ENCODE peak calls at places on chromosomes 3 and 15, in ten cellular contexts. Q, U, A, P, G, R, T, J, L and Z are unnamed samples.

GRCh38 chr15:85967553-85967952 is 112.1 kb upstream of the AGBL1 start:
- DNase-seq in Q (no peak), U (no peak), A (no peak), P (no peak), G (no peak), R (no peak), T (no peak), J (no peak), L (no peak), Z (no peak)

GRCh38 chr15:27589782-27590181 is 509.3 kb downstream of the OCA2 start:
- DNase-seq in Q (no peak), U (no peak), A (no peak), P (no peak), G (no peak), R (no peak), T (no peak), J (no peak), L (no peak), Z (no peak)

GRCh38 chr15:78604420-78604819 is 16.4 kb downstream of the CHRNA3 start:
- DNase-seq in Q (no peak), U (no peak), A (no peak), P (no peak), G (no peak), R (no peak), T (no peak), J (no peak), L (no peak), Z (no peak)

GRCh38 chr3:44993471-44994205 is 17.6 kb downstream of the EXOSC7 start:
- DNase-seq in Q (no peak), U (no peak), A (no peak), P (no peak), G (no peak), R (no peak), T (peak; percentile 85), J (no peak), L (no peak), Z (peak; percentile 62)

GRCh38 chr15:21267686-21268395 is 172.5 kb downstream of the POTEB3 start:
- DNase-seq in Q (no peak), U (no peak), A (no peak), P (no peak), G (no peak), R (no peak), T (no peak), J (no peak), L (no peak), Z (no peak)

GRCh38 chr15:59194639-59195325 is 11.9 kb upstream of the LDHAL6B start:
- DNase-seq in Q (no peak), U (no peak), A (no peak), P (no peak), G (no peak), R (no peak), T (no peak), J (no peak), L (no peak), Z (no peak)

GRCh38 chr15:79208179-79208578 is 74.3 kb upstream of the ANKRD34C start:
- DNase-seq in Q (no peak), U (no peak), A (no peak), P (no peak), G (no peak), R (no peak), T (no peak), J (no peak), L (no peak), Z (no peak)

GRCh38 chr3:123757281-123757940 is 126.7 kb downstream of the MYLK start:
- DNase-seq in Q (no peak), U (peak; percentile 11), A (no peak), P (no peak), G (no peak), R (no peak), T (no peak), J (no peak), L (no peak), Z (no peak)

GRCh38 chr3:132749786-132750185 is 27.6 kb upstream of the NPHP3 start:
- DNase-seq in Q (no peak), U (no peak), A (no peak), P (no peak), G (no peak), R (no peak), T (no peak), J (no peak), L (no peak), Z (peak; percentile 22)